ENCODE peak calls at places on chromosome 7, in four cellular contexts. Z is GM12878, L is HepG2, G is GM12892. R is an unnamed sample.

GRCh38 chr7:107937514-107937913 is 46.5 kb downstream of the DLD start:
- DNase-seq in G (no peak), Z (no peak), L (no peak), R (no peak)

GRCh38 chr7:33539198-33539597 is 366.1 kb upstream of the BMPER start:
- DNase-seq in G (no peak), Z (no peak), L (no peak), R (no peak)

GRCh38 chr7:20270867-20271266 is 53.7 kb upstream of the MACC1 start:
- DNase-seq in L (no peak), G (no peak), Z (peak), R (no peak)

GRCh38 chr7:112449353-112449752 is 907 bp upstream of the IFRD1 start:
- DNase-seq in L (peak), Z (no peak), G (no peak), R (no peak)

GRCh38 chr7:100676501-100677306 is 3.2 kb downstream of the GNB2 start:
- DNase-seq in L (no peak), Z (no peak), G (peak), R (no peak)

GRCh38 chr7:151065516-151065915 is 6.1 kb downstream of the SLC4A2 start:
- DNase-seq in Z (no peak), L (no peak), G (no peak), R (no peak)

GRCh38 chr7:80528689-80529088 is 16.8 kb upstream of the GNAT3 start:
- DNase-seq in L (no peak), Z (no peak), G (no peak), R (no peak)

GRCh38 chr7:693280-693679 is 33.2 kb upstream of the DNAAF5 start:
- DNase-seq in Z (no peak), L (no peak), G (no peak), R (no peak)

GRCh38 chr7:80335473-80336232 is 176.2 kb downstream of the GNAT3 start:
- DNase-seq in G (no peak), L (no peak), Z (no peak), R (no peak)

GRCh38 chr7:22001345-22002004 is 55.8 kb upstream of the CDCA7L start:
- DNase-seq in G (peak), L (peak), Z (peak), R (peak)

GRCh38 chr7:148622887-148623585 is 32.5 kb downstream of the C7orf33 start:
- DNase-seq in G (no peak), L (no peak), Z (no peak), R (no peak)

GRCh38 chr7:144384555-144385245 is 18.8 kb downstream of the NOBOX start:
- DNase-seq in Z (no peak), L (no peak), G (no peak), R (no peak)

GRCh38 chr7:133512560-133512959 is 259.7 kb downstream of the EXOC4 start:
- DNase-seq in G (no peak), L (no peak), Z (no peak), R (no peak)

GRCh38 chr7:29424295-29424983 is 139.2 kb upstream of the PRR15 start:
- DNase-seq in L (no peak), Z (no peak), G (no peak), R (no peak)

GRCh38 chr7:116354171-116354545 is 143.8 kb downstream of the TES start:
- DNase-seq in G (no peak), L (no peak), Z (no peak), R (no peak)

GRCh38 chr7:92634125-92634710 is 44.0 kb upstream of the FAM133B start:
- DNase-seq in Z (no peak), L (no peak), G (no peak), R (no peak)

GRCh38 chr7:5333121-5334050 is 50.6 kb downstream of the SLC29A4 start:
- DNase-seq in G (no peak), L (no peak), Z (no peak), R (no peak)

GRCh38 chr7:138014686-138015085 is 12.8 kb upstream of the CREB3L2 start:
- DNase-seq in Z (no peak), G (no peak), L (no peak), R (no peak)

GRCh38 chr7:84949501-84949900 is 237.4 kb downstream of the SEMA3D start:
- DNase-seq in Z (no peak), G (no peak), L (no peak), R (no peak)

GRCh38 chr7:29569648-29570047 is 6.0 kb downstream of the PRR15 start:
- DNase-seq in G (no peak), L (peak), Z (no peak), R (no peak)

GRCh38 chr7:76302299-76303056 is at the start of gene HSPB1:
- DNase-seq in G (peak), L (peak), Z (peak), R (peak)

GRCh38 chr7:110534241-110534931 is 556.5 kb upstream of the LRRN3 start:
- DNase-seq in Z (no peak), G (no peak), L (peak), R (no peak)

GRCh38 chr7:118844748-118845147 is 620.2 kb downstream of the ANKRD7 start:
- DNase-seq in G (no peak), L (peak), Z (no peak), R (no peak)

GRCh38 chr7:85150624-85151023 is 36.2 kb downstream of the SEMA3D start:
- DNase-seq in L (no peak), G (no peak), Z (no peak), R (no peak)

GRCh38 chr7:123433665-123434064 is 100.7 kb downstream of the IQUB start:
- DNase-seq in L (no peak), G (no peak), Z (no peak), R (no peak)

GRCh38 chr7:98351136-98351535 is 49.8 kb downstream of the BAIAP2L1 start:
- DNase-seq in L (no peak), Z (no peak), G (no peak), R (no peak)

GRCh38 chr7:80859272-80859970 is 59.4 kb downstream of the SEMA3C start:
- DNase-seq in Z (no peak), G (no peak), L (no peak), R (no peak)

GRCh38 chr7:127536426-127537152 is 48.8 kb downstream of the GCC1 start:
- DNase-seq in Z (no peak), G (no peak), L (no peak), R (no peak)

GRCh38 chr7:93316730-93317129 is 84.6 kb downstream of the VPS50 start:
- DNase-seq in Z (no peak), L (no peak), G (no peak), R (no peak)

GRCh38 chr7:150346922-150347321 is 5.5 kb upstream of the RARRES2 start:
- DNase-seq in Z (no peak), G (no peak), L (no peak), R (no peak)

GRCh38 chr7:136134503-136134902 is 157.3 kb upstream of the MTPN start:
- DNase-seq in G (no peak), L (no peak), Z (no peak), R (no peak)

GRCh38 chr7:138116156-138116555 is 39.9 kb downstream of the AKR1D1 start:
- DNase-seq in G (no peak), L (no peak), Z (no peak), R (no peak)

GRCh38 chr7:55534262-55534915 is 37.9 kb downstream of the VOPP1 start:
- DNase-seq in L (peak), G (peak), Z (peak), R (peak)

GRCh38 chr7:142787783-142788182 is 17.0 kb downstream of the PRSS2 start:
- DNase-seq in G (no peak), Z (no peak), L (no peak), R (no peak)
- TF ChIP-seq TAF1 in G (no peak), Z (no peak), L (no peak), R (no peak)

DNA sequence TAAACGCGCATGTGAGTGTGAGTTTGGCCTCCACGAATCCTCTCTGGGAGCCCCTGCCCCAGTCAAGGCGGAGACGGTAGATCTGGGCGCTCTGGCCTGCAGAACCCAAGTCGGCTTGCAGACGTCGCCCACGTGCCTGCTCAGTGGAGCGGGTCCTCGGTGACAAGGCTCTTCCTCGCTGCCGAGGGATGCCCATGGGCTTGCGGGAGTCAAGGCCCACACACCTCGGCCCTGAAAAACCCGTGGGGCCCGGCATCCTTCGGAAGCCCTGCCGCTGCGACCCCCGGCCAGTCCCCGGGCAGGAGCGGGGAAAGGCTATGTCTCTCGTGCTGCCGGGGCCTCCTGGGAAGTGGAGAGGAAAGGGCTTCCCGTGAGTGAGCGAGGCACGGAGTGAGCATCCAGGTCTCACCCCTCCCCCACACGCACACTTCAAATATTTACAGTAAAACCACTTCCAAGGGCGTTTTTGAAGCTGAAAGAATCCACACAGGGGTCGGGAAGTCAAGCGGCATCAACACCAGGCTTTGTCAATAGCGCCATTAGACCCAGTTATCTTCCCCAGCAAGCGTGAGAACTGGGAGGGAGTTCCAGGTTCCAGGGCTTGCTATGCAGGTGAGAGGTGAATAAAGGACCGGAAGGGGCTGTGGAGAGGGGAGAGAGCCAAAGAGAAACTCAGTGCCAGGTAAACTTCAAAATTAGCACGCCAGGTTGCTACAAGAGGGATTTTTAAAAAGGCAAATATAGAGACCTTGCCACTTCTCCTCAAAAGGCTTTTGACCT is 1.1 kb upstream of the MNX1 start:
- DNase-seq in Z (no peak), L (peak), G (no peak), R (no peak)
- TF ChIP-seq POLR2AphosphoS5 in Z (no peak), L (no peak), G (no peak), R (no peak)

DNA sequence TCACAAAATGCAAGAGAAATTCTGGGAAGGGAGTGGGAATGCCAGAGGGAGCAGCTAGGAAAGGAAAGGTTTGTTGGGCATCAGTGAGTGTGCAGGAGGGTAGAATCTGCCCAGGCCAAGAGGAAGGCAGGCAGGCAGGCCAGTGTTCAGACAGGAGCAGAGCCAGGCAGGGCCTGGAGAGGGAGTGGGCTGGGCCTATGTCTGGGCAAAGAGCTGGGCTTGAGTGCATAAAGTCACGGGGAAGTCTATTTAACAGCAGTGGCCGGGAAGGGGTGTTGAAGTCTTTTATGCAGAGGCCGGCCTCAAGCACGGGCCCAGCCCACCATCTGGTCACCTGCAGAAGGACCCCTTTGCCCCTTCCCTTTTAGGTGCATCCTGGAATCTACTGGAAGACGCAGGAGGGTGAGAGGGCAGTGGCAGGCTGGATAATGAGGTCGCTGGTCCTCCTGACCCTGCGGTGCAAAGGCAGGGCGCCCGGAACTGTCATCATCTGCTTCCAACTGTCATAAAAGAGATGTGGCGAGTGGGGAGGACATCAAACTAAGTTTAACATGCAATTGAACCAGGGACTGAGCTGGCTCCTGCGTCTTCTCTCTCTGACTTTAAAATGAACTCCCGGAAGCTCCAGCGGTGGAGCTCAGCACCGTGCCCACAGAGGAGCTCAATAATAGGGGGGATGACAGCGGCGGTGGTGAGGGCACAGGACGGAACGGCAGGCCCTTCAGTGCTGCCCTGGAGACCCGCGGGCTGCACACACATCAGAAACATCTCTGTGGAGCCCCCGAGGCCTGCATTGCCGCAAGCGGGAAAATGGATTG is 29.5 kb downstream of the CARD11 start:
- DNase-seq in Z (no peak), G (no peak), L (no peak), R (no peak)
- TF ChIP-seq TAF1 in Z (no peak), G (no peak), L (no peak), R (no peak)

GRCh38 chr7:17830206-17830605 is 110.1 kb downstream of the SNX13 start:
- DNase-seq in L (no peak), G (no peak), Z (no peak), R (no peak)
- TF ChIP-seq POLR2AphosphoS5 in L (no peak), G (no peak), Z (no peak), R (no peak)

GRCh38 chr7:47587976-47588375 is 6.1 kb upstream of the TNS3 start:
- DNase-seq in G (no peak), Z (no peak), L (no peak), R (no peak)
- TF ChIP-seq TAF1 in G (no peak), Z (no peak), L (no peak), R (no peak)